ENCODE peak calls at places on chromosomes 6 and 20, in five cellular contexts. N, Z, T, C and A are unnamed samples.
A peak's percentile ranks its signal among the peaks of the same experiment; 100 is the strongest.

GRCh38 chr6:113969888-113970807 is 800 bp downstream of the HDAC2 start:
- DNase-seq in N (peak; percentile 76), Z (no peak), T (peak; percentile 77), C (peak; percentile 26), A (peak; percentile 50)

GRCh38 chr20:23782366-23782983 is 31.7 kb upstream of the CST1 start:
- DNase-seq in N (peak; percentile 42), Z (peak; percentile 40), T (no peak), C (peak; percentile 48), A (no peak)

GRCh38 chr6:11315743-11316437 is 83.4 kb upstream of the NEDD9 start:
- DNase-seq in N (peak; percentile 81), Z (peak; percentile 55), T (no peak), C (peak; percentile 99), A (no peak)

GRCh38 chr6:159981591-159982245 is 12.8 kb downstream of the IGF2R start:
- DNase-seq in N (peak; percentile 31), Z (no peak), T (no peak), C (peak; percentile 68), A (peak; percentile 58)

GRCh38 chr20:9739991-9740390 is 98.9 kb downstream of the PAK5 start:
- DNase-seq in N (no peak), Z (no peak), T (no peak), C (no peak), A (no peak)

GRCh38 chr20:15702161-15702560 is 871.1 kb downstream of the KIF16B start:
- DNase-seq in N (no peak), Z (no peak), T (no peak), C (peak; percentile 67), A (no peak)

GRCh38 chr6:75624988-75625387 is 23.3 kb downstream of the SENP6 start:
- DNase-seq in N (no peak), Z (no peak), T (no peak), C (no peak), A (no peak)

GRCh38 chr20:40892642-40893041 is 136.0 kb upstream of the TOP1 start:
- DNase-seq in N (no peak), Z (no peak), T (peak; percentile 7), C (no peak), A (no peak)

GRCh38 chr20:8082025-8082424 is 50.0 kb upstream of the PLCB1 start:
- DNase-seq in N (peak; percentile 17), Z (peak; percentile 3), T (no peak), C (peak; percentile 38), A (no peak)

GRCh38 chr6:13431861-13432465 is 55.4 kb downstream of the GFOD1 start:
- DNase-seq in N (peak; percentile 50), Z (no peak), T (peak; percentile 63), C (peak; percentile 51), A (no peak)

GRCh38 chr6:90584636-90585255 is 2.1 kb downstream of the MAP3K7 start:
- DNase-seq in N (peak; percentile 11), Z (no peak), T (no peak), C (peak; percentile 37), A (no peak)

GRCh38 chr6:168605964-168606363 is 165.0 kb downstream of the SMOC2 start:
- DNase-seq in N (no peak), Z (no peak), T (peak; percentile 17), C (no peak), A (no peak)

GRCh38 chr6:157556671-157557430 is 175.9 kb downstream of the ZDHHC14 start:
- DNase-seq in N (no peak), Z (no peak), T (peak; percentile 56), C (no peak), A (no peak)